ENCODE peak calls at places on chromosomes 1 and 21, in four cellular contexts. D, O, W and G are unnamed samples. For H3K36me3 and H3K9me3, the result is how much of the 10 kb centered on the place peaks cover.

GRCh38 chr1:24085546-24085945 is 26.4 kb downstream of the MYOM3 start:
- DNase-seq in W (no peak), D (no peak), O (no peak), G (no peak)

GRCh38 chr1:101043776-101044175 is 18.2 kb upstream of the DPH5 start:
- DNase-seq in D (no peak), W (no peak), O (no peak), G (no peak)

GRCh38 chr1:237580726-237581125 is 310.0 kb downstream of the ZP4 start:
- DNase-seq in O (no peak), W (no peak), D (no peak), G (no peak)

GRCh38 chr21:45074048-45074817 is at the start of gene ADARB1:
- DNase-seq in O (no peak), D (no peak), W (peak), G (no peak)

GRCh38 chr1:3134378-3135072 is 65.5 kb downstream of the PRDM16 start:
- DNase-seq in W (no peak), D (no peak), O (no peak), G (no peak)

GRCh38 chr1:179550753-179551682 is 24.7 kb downstream of the NPHS2 start:
- DNase-seq in O (peak), D (no peak), W (no peak), G (no peak)

GRCh38 chr1:91165033-91165654 is 143.3 kb upstream of the ZNF644 start:
- DNase-seq in O (peak), D (peak), W (peak), G (peak)

GRCh38 chr1:20242890-20243479 is 47.7 kb upstream of the VWA5B1 start:
- DNase-seq in O (no peak), W (no peak), D (no peak), G (no peak)

GRCh38 chr1:198444792-198445191 is 95.7 kb downstream of the ATP6V1G3 start:
- DNase-seq in D (no peak), W (no peak), O (no peak), G (no peak)

GRCh38 chr21:45142469-45142868 is 68.1 kb downstream of the ADARB1 start:
- DNase-seq in O (no peak), D (no peak), W (no peak), G (no peak)

GRCh38 chr21:29300547-29301138 is 1.9 kb downstream of the BACH1 start:
- DNase-seq in D (no peak), W (no peak), O (peak), G (no peak)

GRCh38 chr1:23376890-23377811 is 7.5 kb upstream of the ZNF436 start:
- DNase-seq in W (peak), D (peak), O (no peak), G (no peak)

GRCh38 chr1:197915217-197915616 is 2.0 kb upstream of the LHX9 start:
- DNase-seq in W (no peak), D (no peak), O (no peak), G (no peak)

GRCh38 chr1:247209306-247209900 is 37.6 kb upstream of the ZNF124 start:
- DNase-seq in D (no peak), W (no peak), O (no peak), G (no peak)

GRCh38 chr1:189434461-189434860 is 1043.2 kb downstream of the BRINP3 start:
- DNase-seq in W (no peak), D (no peak), O (no peak), G (no peak)

GRCh38 chr1:73176902-73177301 is 894.6 kb upstream of the NEGR1 start:
- DNase-seq in O (no peak), W (no peak), D (no peak), G (no peak)

GRCh38 chr1:53601867-53602266 is 137.1 kb downstream of the GLIS1 start:
- DNase-seq in D (no peak), O (no peak), W (no peak), G (no peak)

GRCh38 chr1:160625725-160626498 is 20.9 kb downstream of the SLAMF1 start:
- DNase-seq in D (no peak), O (no peak), W (no peak), G (no peak)

GRCh38 chr1:234401658-234402057 is 28.4 kb downstream of the COA6 start:
- DNase-seq in O (no peak), D (no peak), W (no peak), G (no peak)

GRCh38 chr1:203706444-203706843 is 58.5 kb upstream of the LAX1 start:
- DNase-seq in D (peak), W (no peak), O (no peak), G (no peak)
- H3K36me3 ChIP-seq in D (under half), W (half or more), O (under half), G (under half)

GRCh38 chr1:245475116-245475515 is 320.3 kb downstream of the KIF26B start:
- DNase-seq in O (no peak), D (no peak), W (no peak), G (no peak)
- H3K9me3 ChIP-seq in O (under half), D (under half), W (under half), G (under half)

DNA sequence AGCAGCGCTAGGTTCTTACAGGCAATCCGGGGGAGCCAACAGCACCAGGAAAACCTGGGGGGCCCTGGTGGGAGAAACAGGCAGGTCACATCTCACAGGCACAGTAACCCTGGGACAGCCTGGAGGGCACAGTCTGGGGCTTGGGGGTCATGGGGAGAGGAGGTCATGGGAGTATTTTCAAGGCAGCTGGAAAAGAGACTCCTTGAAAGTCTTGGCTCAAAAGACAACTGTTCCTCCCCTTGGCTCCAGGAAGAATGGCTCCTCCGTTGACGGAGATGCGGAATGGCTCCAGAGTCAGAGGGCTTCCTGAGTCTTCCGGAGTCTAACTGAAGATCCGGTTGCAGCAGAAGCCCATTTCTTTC is 25.9 kb upstream of the PEF1 start:
- DNase-seq in O (no peak), W (no peak), D (no peak), G (no peak)
- H3K4me3 ChIP-seq in O (no peak), W (peak), D (peak), G (no peak)

GRCh38 chr1:6623269-6623965 is 1.3 kb upstream of the THAP3 start:
- DNase-seq in O (no peak), D (no peak), W (no peak), G (no peak)
- H3K36me3 ChIP-seq in O (under half), D (under half), W (half or more), G (under half)

GRCh38 chr1:49060766-49061165 is 284.1 kb upstream of the BEND5 start:
- DNase-seq in W (no peak), O (no peak), D (no peak), G (no peak)
- H3K9me3 ChIP-seq in W (under half), O (under half), D (under half), G (under half)